ENCODE peak calls at places on chromosomes 3 and 15, in five cellular contexts. K is left cardiac atrium, X is epithelial cell of proximal tubule, P is KBM-7, R is kidney tubule cell. J is an unnamed sample.
A peak's percentile ranks its signal among the peaks of the same experiment; 100 is the strongest.

GRCh38 chr3:150469931-150470740 is 62.0 kb downstream of the TSC22D2 start:
- DNase-seq in K (no peak), X (no peak), P (no peak), R (peak; percentile 88), J (peak; percentile 77)

GRCh38 chr3:186882881-186883685 is 40.6 kb downstream of the ADIPOQ start:
- DNase-seq in K (no peak), X (peak; percentile 46), P (peak; percentile 71), R (peak; percentile 94), J (peak; percentile 93)

GRCh38 chr3:3798641-3799113 is 554 bp upstream of the LRRN1 start:
- DNase-seq in K (no peak), X (no peak), P (peak; percentile 10), R (peak; percentile 41), J (no peak)

GRCh38 chr15:36999778-37000177 is 100.6 kb downstream of the MEIS2 start:
- DNase-seq in K (no peak), X (no peak), P (no peak), R (no peak), J (no peak)

GRCh38 chr15:62390793-62391543 is 225.9 kb upstream of the C2CD4B start:
- DNase-seq in K (peak; percentile 57), X (no peak), P (peak; percentile 78), R (peak; percentile 52), J (peak; percentile 57)

GRCh38 chr3:15319575-15319974 is 12.8 kb downstream of the SH3BP5 start:
- DNase-seq in K (peak; percentile 61), X (no peak), P (no peak), R (peak; percentile 64), J (peak; percentile 80)

GRCh38 chr3:156460206-156460609 is 94.7 kb downstream of the SSR3 start:
- DNase-seq in K (no peak), X (no peak), P (peak; percentile 60), R (no peak), J (no peak)

GRCh38 chr15:72722071-72722696 is 36.2 kb downstream of the BBS4 start:
- DNase-seq in K (peak; percentile 53), X (peak; percentile 12), P (peak; percentile 75), R (peak; percentile 72), J (peak; percentile 75)

GRCh38 chr3:169591159-169591951 is 72.2 kb downstream of the MECOM start:
- DNase-seq in K (no peak), X (no peak), P (no peak), R (no peak), J (no peak)

GRCh38 chr15:100765458-100766224 is 114.0 kb upstream of the ALDH1A3 start:
- DNase-seq in K (no peak), X (no peak), P (no peak), R (no peak), J (no peak)

GRCh38 chr15:88918738-88919137 is 5.6 kb upstream of the MFGE8 start:
- DNase-seq in K (peak; percentile 77), X (peak; percentile 99), P (peak; percentile 64), R (peak; percentile 99), J (peak; percentile 99)

GRCh38 chr15:29102911-29103824 is 166.5 kb downstream of the NSMCE3 start:
- DNase-seq in K (peak; percentile 55), X (no peak), P (no peak), R (no peak), J (peak; percentile 65)